ENCODE peak calls at places on chromosomes 2 and 18, in eight cellular contexts. Y, A, B, J, Z, Q, C and E are unnamed samples.

GRCh38 chr2:85997016-85997970 is 108.4 kb downstream of the POLR1A start:
- DNase-seq in Q (no peak), A (no peak), C (peak), B (peak), Y (no peak), J (no peak), Z (no peak), E (no peak)

GRCh38 chr2:63406641-63407040 is 181.6 kb downstream of the WDPCP start:
- DNase-seq in C (no peak), Y (no peak), J (no peak), A (no peak), B (no peak), Q (no peak), Z (no peak), E (no peak)

GRCh38 chr18:26386421-26386820 is 160.2 kb downstream of the TAF4B start:
- DNase-seq in Y (no peak), C (no peak), Z (no peak), B (no peak), J (no peak), A (no peak), Q (no peak), E (no peak)

GRCh38 chr2:157460897-157461296 is 17.0 kb upstream of the CYTIP start:
- DNase-seq in Q (no peak), J (no peak), B (no peak), C (no peak), A (no peak), Z (no peak), Y (no peak), E (no peak)

GRCh38 chr2:160869411-160869810 is 290.8 kb upstream of the TANK start:
- DNase-seq in C (no peak), Q (no peak), J (no peak), A (no peak), B (peak), Y (no peak), Z (no peak), E (no peak)

GRCh38 chr18:2050016-2050415 is 521.3 kb downstream of the METTL4 start:
- DNase-seq in Y (no peak), J (no peak), A (no peak), Z (no peak), C (no peak), B (no peak), Q (no peak), E (no peak)

GRCh38 chr18:43303376-43303775 is 26.1 kb upstream of the SYT4 start:
- DNase-seq in Y (no peak), B (no peak), J (no peak), A (no peak), Q (no peak), C (no peak), Z (no peak), E (no peak)

GRCh38 chr2:216404010-216404618 is 8.2 kb upstream of the SMARCAL1 start:
- DNase-seq in C (no peak), Y (peak), B (no peak), J (peak), Q (no peak), A (no peak), Z (peak), E (no peak)

GRCh38 chr18:76558881-76559667 is 64.0 kb upstream of the ZNF516 start:
- DNase-seq in Y (no peak), C (no peak), A (peak), B (no peak), Z (no peak), Q (no peak), J (no peak), E (no peak)

GRCh38 chr2:166180951-166181812 is 53.4 kb upstream of the SCN1A start:
- DNase-seq in Y (no peak), B (no peak), Q (no peak), J (no peak), C (no peak), A (peak), Z (peak), E (no peak)

GRCh38 chr2:61762292-61762691 is 91.6 kb downstream of the FAM161A start:
- DNase-seq in A (no peak), Y (no peak), Z (no peak), B (no peak), Q (no peak), J (no peak), C (no peak), E (no peak)

GRCh38 chr2:98736464-98736889 is 5.5 kb upstream of the MGAT4A start:
- DNase-seq in B (no peak), Y (no peak), J (no peak), C (no peak), A (no peak), Q (no peak), Z (peak), E (no peak)

GRCh38 chr18:9695605-9696004 is 12.5 kb upstream of the RAB31 start:
- DNase-seq in Q (no peak), Y (no peak), A (no peak), J (no peak), Z (no peak), B (no peak), C (peak), E (no peak)

GRCh38 chr2:30371772-30372373 is 75.2 kb upstream of the LCLAT1 start:
- DNase-seq in C (no peak), J (no peak), A (no peak), Y (no peak), B (no peak), Q (no peak), Z (no peak), E (no peak)

GRCh38 chr18:51878724-51879123 is 461.3 kb upstream of the DCC start:
- DNase-seq in B (no peak), Z (no peak), A (no peak), Q (no peak), J (no peak), Y (no peak), C (no peak), E (no peak)

GRCh38 chr2:705971-706511 is 28.8 kb upstream of the TMEM18 start:
- DNase-seq in J (no peak), Q (no peak), B (no peak), A (no peak), Y (no peak), Z (no peak), C (no peak), E (no peak)